ENCODE peak calls at places on chromosomes 1 and 21, in nine cellular contexts. U is prostate gland, P is mucosa of descending colon, N is kidney epithelial cell, T is A549, W is brain microvascular endothelial cell, L is cardiac fibroblast, S is endothelial cell of umbilical vein, G is heart left ventricle. R is an unnamed sample.

GRCh38 chr1:207058878-207059867 is 6.1 kb downstream of the PFKFB2 start:
- DNase-seq in L (no peak), S (no peak), T (no peak), W (no peak), U (no peak), G (no peak), P (no peak), N (no peak), R (no peak)

GRCh38 chr1:165893507-165893906 is 66.1 kb downstream of the UCK2 start:
- DNase-seq in T (no peak), S (no peak), P (no peak), N (no peak), W (no peak), U (no peak), L (no peak), G (no peak), R (no peak)

GRCh38 chr1:155485945-155486344 is 76.7 kb downstream of the ASH1L start:
- DNase-seq in T (no peak), S (no peak), P (no peak), G (no peak), U (no peak), W (no peak), N (no peak), L (no peak), R (no peak)

GRCh38 chr1:21447311-21447710 is 7.4 kb downstream of the NBPF3 start:
- DNase-seq in W (no peak), S (no peak), U (no peak), L (no peak), T (no peak), P (no peak), G (no peak), N (no peak), R (no peak)

GRCh38 chr1:115158181-115158580 is 68.9 kb upstream of the TSPAN2 start:
- DNase-seq in S (no peak), L (peak), T (no peak), P (no peak), U (no peak), N (no peak), G (peak), W (no peak), R (no peak)

GRCh38 chr1:199336745-199337640 is 690.5 kb upstream of the NR5A2 start:
- DNase-seq in G (no peak), S (no peak), W (no peak), P (no peak), L (no peak), U (no peak), T (no peak), N (no peak), R (no peak)

GRCh38 chr1:41371630-41372599 is 10.7 kb downstream of the FOXO6 start:
- DNase-seq in N (no peak), P (peak), G (peak), L (no peak), W (no peak), T (no peak), U (no peak), S (no peak), R (no peak)

GRCh38 chr21:39597595-39598185 is 15.1 kb upstream of the B3GALT5 start:
- DNase-seq in L (no peak), W (no peak), P (no peak), T (no peak), G (no peak), U (no peak), N (no peak), S (no peak), R (no peak)

GRCh38 chr1:180854001-180854400 is 58.7 kb upstream of the KIAA1614 start:
- DNase-seq in L (peak), G (no peak), U (no peak), N (no peak), T (no peak), P (no peak), W (no peak), S (peak), R (no peak)

GRCh38 chr1:46458846-46459245 is 30.8 kb upstream of the DMBX1 start:
- DNase-seq in W (no peak), P (no peak), U (no peak), L (no peak), S (no peak), G (no peak), T (no peak), N (no peak), R (no peak)

GRCh38 chr1:47471163-47471562 is 33.3 kb downstream of the FOXD2 start:
- DNase-seq in W (no peak), G (no peak), S (no peak), U (no peak), L (peak), P (no peak), T (no peak), N (no peak), R (no peak)

GRCh38 chr1:208595236-208595635 is 351.1 kb upstream of the PLXNA2 start:
- DNase-seq in N (no peak), L (no peak), G (no peak), W (no peak), T (no peak), P (no peak), S (no peak), U (no peak), R (no peak)

GRCh38 chr1:19287436-19288185 is 959 bp downstream of the AKR7A3 start:
- DNase-seq in U (no peak), P (peak), W (no peak), G (no peak), S (no peak), L (no peak), T (no peak), N (no peak), R (no peak)

GRCh38 chr1:14980801-14981200 is 172.7 kb upstream of the TMEM51 start:
- DNase-seq in L (peak), G (no peak), P (no peak), N (no peak), S (no peak), W (peak), T (no peak), U (no peak), R (no peak)

GRCh38 chr1:180680558-180681144 is 48.8 kb downstream of the XPR1 start:
- DNase-seq in W (peak), L (peak), S (no peak), P (no peak), G (no peak), U (no peak), T (no peak), N (no peak), R (no peak)

GRCh38 chr1:45014403-45015028 is 2.5 kb downstream of the UROD start:
- DNase-seq in L (peak), S (peak), G (peak), U (peak), N (peak), P (peak), T (peak), W (peak), R (peak)

GRCh38 chr1:235783148-235783776 is 83.4 kb downstream of the LYST start:
- DNase-seq in W (peak), U (no peak), L (peak), P (no peak), S (peak), G (no peak), T (peak), N (peak), R (no peak)

GRCh38 chr1:229217716-229218115 is 53.2 kb upstream of the RAB4A start:
- DNase-seq in G (no peak), U (no peak), L (no peak), P (no peak), T (no peak), S (no peak), W (no peak), N (no peak), R (no peak)

GRCh38 chr1:54312874-54313316 is 93.3 kb downstream of the SSBP3 start:
- DNase-seq in P (no peak), G (peak), S (peak), U (no peak), L (peak), T (no peak), N (no peak), W (peak), R (no peak)

GRCh38 chr1:168629466-168629865 is 53.1 kb downstream of the XCL1 start:
- DNase-seq in L (no peak), T (no peak), W (no peak), N (no peak), G (no peak), U (no peak), P (no peak), S (no peak), R (no peak)

GRCh38 chr1:228490120-228491078 is 3.2 kb downstream of the RNF187 start:
- DNase-seq in G (peak), U (peak), L (no peak), P (no peak), W (no peak), N (peak), S (no peak), T (no peak), R (no peak)

GRCh38 chr1:31412732-31413404 is at the start of gene SERINC2:
- DNase-seq in S (no peak), T (peak), P (peak), L (no peak), W (no peak), G (no peak), N (no peak), U (peak), R (no peak)

GRCh38 chr21:45135868-45136267 is 61.5 kb downstream of the ADARB1 start:
- DNase-seq in U (no peak), G (no peak), W (no peak), N (no peak), S (no peak), L (no peak), P (no peak), T (no peak), R (no peak)

GRCh38 chr1:114320586-114320985 is 166.9 kb upstream of the SYT6 start:
- DNase-seq in P (no peak), L (peak), S (no peak), N (no peak), W (peak), T (no peak), U (no peak), G (no peak), R (no peak)

GRCh38 chr1:233714631-233715217 is 100.8 kb downstream of the KCNK1 start:
- DNase-seq in G (no peak), P (peak), U (no peak), N (no peak), T (no peak), S (no peak), W (no peak), L (no peak), R (no peak)

GRCh38 chr1:22133247-22133927 is 9.5 kb downstream of the WNT4 start:
- DNase-seq in G (no peak), P (no peak), S (no peak), N (no peak), L (no peak), U (no peak), W (no peak), T (no peak), R (no peak)

GRCh38 chr1:54362881-54363340 is 43.3 kb downstream of the SSBP3 start:
- DNase-seq in U (no peak), G (peak), W (no peak), T (no peak), L (no peak), N (no peak), S (no peak), P (no peak), R (no peak)

GRCh38 chr1:1788646-1789431 is 10.6 kb upstream of the NADK start:
- DNase-seq in W (no peak), U (no peak), N (no peak), L (peak), S (no peak), P (peak), T (peak), G (no peak), R (no peak)

GRCh38 chr1:108079550-108079949 is 114.6 kb upstream of the VAV3 start:
- DNase-seq in U (no peak), G (no peak), S (no peak), T (no peak), N (no peak), P (no peak), L (no peak), W (no peak), R (no peak)

GRCh38 chr1:14869197-14869596 is 270.7 kb downstream of the KAZN start:
- DNase-seq in N (no peak), S (no peak), W (no peak), P (no peak), U (no peak), L (no peak), T (no peak), G (no peak), R (no peak)

DNA sequence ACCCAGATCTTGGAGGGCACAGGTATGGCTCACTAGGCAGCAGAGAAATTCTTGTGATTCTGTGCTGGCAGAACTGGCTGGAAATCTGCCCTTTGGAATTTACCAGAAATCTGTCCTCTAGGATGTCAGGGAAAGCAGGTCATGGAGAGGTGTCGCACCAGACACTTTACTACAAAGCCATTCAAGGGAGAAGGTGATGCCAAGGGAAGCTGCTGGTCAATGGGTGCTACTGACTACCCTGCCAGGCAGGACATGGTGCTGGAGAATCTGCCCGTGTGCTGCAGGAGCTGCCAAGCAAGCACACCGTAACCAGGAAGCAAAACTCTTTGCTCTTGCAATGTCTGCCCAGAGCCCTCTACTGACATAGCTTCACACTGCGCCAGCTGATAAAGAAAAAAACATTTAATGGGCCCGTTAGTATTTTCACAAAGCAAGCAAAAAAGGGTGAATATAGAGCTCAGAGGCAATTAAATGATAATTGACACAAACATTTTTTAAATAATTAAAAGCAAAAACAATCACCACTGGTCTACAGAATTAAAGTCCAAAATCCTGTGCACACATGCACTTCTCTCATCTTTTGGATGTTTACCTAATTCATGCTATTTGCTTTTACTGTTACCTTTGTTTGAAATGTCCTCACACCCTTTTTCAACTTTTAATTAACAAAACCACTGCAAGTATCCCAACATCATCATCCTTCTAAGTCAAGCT is 7.2 kb upstream of the FBXO28 start:
- DNase-seq in P (peak), N (peak), T (peak), G (peak), W (peak), S (peak), U (peak), L (peak), R (peak)
- TF ChIP-seq CTCF in P (no peak), N (peak), T (peak), G (no peak), W (peak), S (peak), U (peak), L (peak), R (peak)

GRCh38 chr1:200893411-200893901 is 1.2 kb upstream of the INAVA start:
- DNase-seq in G (no peak), L (no peak), U (no peak), S (no peak), T (peak), N (no peak), P (no peak), W (no peak), R (no peak)
- H3K4me3 ChIP-seq in G (no peak), L (no peak), U (no peak), S (no peak), T (peak), N (peak), P (no peak), W (no peak), R (peak)

GRCh38 chr1:164660415-164661174 is 101.6 kb downstream of the PBX1 start:
- DNase-seq in G (no peak), P (peak), W (peak), T (no peak), S (no peak), L (peak), U (no peak), N (peak), R (no peak)

GRCh38 chr1:164664127-164664526 is 105.1 kb downstream of the PBX1 start:
- DNase-seq in U (no peak), L (no peak), N (no peak), P (no peak), S (no peak), T (no peak), W (no peak), G (no peak), R (no peak)

GRCh38 chr1:164662955-164663354 is 104.0 kb downstream of the PBX1 start:
- DNase-seq in N (no peak), S (no peak), G (no peak), W (no peak), U (no peak), P (no peak), L (no peak), T (no peak), R (no peak)

GRCh38 chr1:164659621-164660414 is 100.8 kb downstream of the PBX1 start:
- DNase-seq in U (peak), T (no peak), P (peak), N (no peak), L (no peak), W (no peak), G (no peak), S (no peak), R (no peak)

DNA sequence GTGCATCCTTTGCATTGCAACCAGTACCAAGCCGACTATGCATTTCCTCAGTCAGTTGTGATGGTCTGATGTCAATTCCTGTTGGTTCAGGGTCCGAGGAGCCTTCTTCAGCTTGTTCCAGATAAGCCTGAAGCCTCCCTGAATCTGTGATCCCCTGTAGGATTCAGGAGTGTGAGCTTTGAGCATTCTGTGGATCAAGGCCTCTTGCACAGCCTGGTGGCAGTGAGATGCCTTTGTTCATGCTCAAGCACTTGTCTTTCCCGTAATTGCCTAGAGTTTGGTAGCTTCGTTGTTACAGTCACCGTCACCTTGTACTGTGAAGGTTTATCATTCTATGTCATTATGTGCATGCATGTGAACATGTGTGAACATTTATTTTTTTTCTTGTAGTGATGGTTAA is 103.5 kb downstream of the PBX1 start:
- DNase-seq in G (no peak), W (no peak), U (no peak), N (no peak), T (no peak), P (no peak), S (no peak), L (no peak), R (no peak)
- TF ChIP-seq CTCF in G (no peak), W (peak), U (no peak), N (no peak), T (no peak), P (no peak), S (no peak), L (no peak), R (no peak)

GRCh38 chr1:178057131-178057765 is 36.7 kb upstream of the RASAL2 start:
- DNase-seq in L (no peak), U (no peak), P (peak), S (no peak), N (no peak), W (no peak), T (no peak), G (peak), R (no peak)

GRCh38 chr1:178064191-178064821 is 29.6 kb upstream of the RASAL2 start:
- DNase-seq in U (no peak), T (no peak), S (no peak), L (no peak), N (no peak), P (no peak), G (no peak), W (no peak), R (no peak)

GRCh38 chr1:178057863-178058576 is 35.9 kb upstream of the RASAL2 start:
- DNase-seq in P (no peak), U (no peak), W (peak), G (peak), S (peak), L (peak), T (no peak), N (no peak), R (no peak)

GRCh38 chr1:178061632-178062031 is 32.3 kb upstream of the RASAL2 start:
- DNase-seq in P (no peak), S (no peak), G (no peak), T (no peak), L (no peak), W (no peak), N (no peak), U (no peak), R (no peak)

GRCh38 chr1:178060789-178061556 is 32.9 kb upstream of the RASAL2 start:
- DNase-seq in S (no peak), G (peak), T (no peak), P (no peak), W (peak), L (peak), U (no peak), N (no peak), R (peak)
- H3K4me3 ChIP-seq in S (no peak), G (no peak), T (no peak), P (no peak), W (peak), L (peak), U (no peak), N (no peak), R (no peak)

DNA sequence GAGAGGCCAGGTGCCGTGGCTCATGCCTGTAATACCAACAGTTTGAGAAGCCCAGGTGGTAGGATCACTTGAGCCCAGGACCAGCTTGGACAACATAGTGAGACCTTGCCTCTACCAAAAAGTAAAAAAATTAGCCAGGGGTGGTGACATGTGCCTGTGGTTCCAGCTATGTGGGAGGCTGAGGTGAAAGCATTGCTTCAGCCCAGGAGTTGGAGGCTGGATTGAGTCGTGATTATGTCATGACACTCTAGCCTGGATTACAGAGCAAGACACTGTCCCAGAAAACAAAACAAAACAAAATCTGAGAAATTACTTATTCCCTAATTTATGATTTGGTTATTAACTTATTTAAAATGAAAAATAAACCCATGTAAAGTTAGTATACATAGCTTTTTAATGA is 27.8 kb downstream of the ITSN1 start:
- DNase-seq in S (no peak), W (no peak), G (no peak), U (no peak), P (no peak), L (no peak), N (no peak), T (no peak), R (no peak)
- TF ChIP-seq CTCF in S (no peak), W (no peak), G (no peak), U (no peak), P (no peak), L (no peak), N (no peak), T (no peak), R (no peak)